ENCODE peak calls at places on chromosomes 3 and 15, in seven cellular contexts. P is upper lobe of right lung, E is endodermal cell, X is colonic mucosa, Z is heart left ventricle, M is mammary epithelial cell, V is esophagus muscularis mucosa. D is an unnamed sample. For H3K4me1, the result is how much of the 10 kb centered on the place peaks cover.

GRCh38 chr3:195888311-195888761 is 20.0 kb downstream of the TNK2 start:
- DNase-seq in P (no peak), E (no peak), X (no peak), Z (no peak), M (no peak), V (no peak), D (no peak)

GRCh38 chr3:113330742-113331141 is 110.6 kb downstream of the CFAP44 start:
- DNase-seq in P (no peak), E (no peak), X (no peak), Z (no peak), M (no peak), V (no peak), D (no peak)

GRCh38 chr15:59609730-59610712 is 1.6 kb upstream of the GCNT3 start:
- DNase-seq in P (no peak), E (no peak), X (no peak), Z (no peak), M (no peak), V (no peak), D (no peak)

GRCh38 chr3:170808041-170808440 is 62.0 kb downstream of the RPL22L1 start:
- DNase-seq in P (no peak), E (no peak), X (no peak), Z (no peak), M (no peak), V (no peak), D (no peak)

GRCh38 chr3:117184574-117184973 is 475.0 kb downstream of the TUSC7 start:
- DNase-seq in P (no peak), E (no peak), X (no peak), Z (no peak), M (no peak), V (no peak), D (no peak)

GRCh38 chr15:99712415-99712814 is 20.8 kb downstream of the LYSMD4 start:
- DNase-seq in P (no peak), E (peak), X (no peak), Z (no peak), M (no peak), V (no peak), D (no peak)

GRCh38 chr3:102237838-102238237 is 197.0 kb upstream of the ZPLD1 start:
- DNase-seq in P (no peak), E (no peak), X (no peak), Z (no peak), M (no peak), V (no peak), D (no peak)

GRCh38 chr15:87135109-87135508 is 1055.4 kb downstream of the AGBL1 start:
- DNase-seq in P (no peak), E (no peak), X (no peak), Z (no peak), M (no peak), V (no peak), D (no peak)

GRCh38 chr15:92123848-92124631 is 269.6 kb upstream of the ST8SIA2 start:
- DNase-seq in P (no peak), E (peak), X (no peak), Z (no peak), M (no peak), V (no peak), D (no peak)

GRCh38 chr3:13301295-13301987 is 118.7 kb downstream of the NUP210 start:
- DNase-seq in P (no peak), E (peak), X (no peak), Z (no peak), M (peak), V (no peak), D (no peak)

GRCh38 chr3:150348500-150348899 is 59.6 kb upstream of the TSC22D2 start:
- DNase-seq in P (no peak), E (no peak), X (no peak), Z (no peak), M (peak), V (no peak), D (no peak)

GRCh38 chr15:85837011-85837433 is 42.3 kb upstream of the KLHL25 start:
- DNase-seq in P (no peak), E (peak), X (peak), Z (no peak), M (peak), V (no peak), D (no peak)

GRCh38 chr3:151476344-151477018 is 15.6 kb upstream of the IGSF10 start:
- DNase-seq in P (no peak), E (peak), X (no peak), Z (no peak), M (no peak), V (no peak), D (no peak)

GRCh38 chr15:57375827-57376694 is at the start of gene CGNL1:
- DNase-seq in P (peak), E (peak), X (peak), Z (peak), M (no peak), V (no peak), D (peak)

DNA sequence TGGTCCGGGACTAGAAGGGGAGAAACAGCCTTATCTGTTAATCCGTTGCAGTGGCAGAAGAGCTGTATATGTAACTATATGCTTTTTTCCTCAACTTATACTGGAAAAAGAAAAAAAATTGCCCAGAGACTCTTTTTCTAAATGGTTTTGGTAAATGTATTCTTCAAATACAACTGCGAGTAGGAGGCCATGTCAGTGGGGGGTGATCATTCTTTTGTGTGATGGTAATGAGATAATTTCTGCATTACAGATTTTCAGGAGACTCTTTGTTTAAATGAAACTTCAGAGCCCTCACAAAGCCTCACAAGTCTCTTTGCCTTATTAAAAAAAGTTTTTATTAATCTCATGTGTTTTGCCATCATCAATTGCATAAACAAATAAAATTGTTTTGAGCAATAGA is 116.5 kb downstream of the FNDC3B start:
- DNase-seq in P (no peak), E (no peak), X (no peak), Z (no peak), M (no peak), V (no peak), D (no peak)
- H3K4me3 ChIP-seq in P (no peak), E (no peak), X (no peak), Z (no peak), M (no peak), V (no peak), D (no peak)

GRCh38 chr3:128489860-128490649 is 2.9 kb downstream of the GATA2 start:
- DNase-seq in P (peak), E (peak), X (peak), Z (peak), M (peak), V (no peak), D (peak)
- H3K4me1 ChIP-seq in P (under half), E (under half), X (under half), Z (under half), M (under half), V (half or more), D (under half)

GRCh38 chr3:32077260-32078084 is 28.9 kb upstream of the GPD1L start:
- DNase-seq in P (no peak), E (no peak), X (peak), Z (no peak), M (no peak), V (no peak), D (no peak)
- H3K4me3 ChIP-seq in P (no peak), E (no peak), X (peak), Z (no peak), M (no peak), V (no peak), D (no peak)

GRCh38 chr3:15110201-15110600 is 11.3 kb upstream of the RBSN start:
- DNase-seq in P (no peak), E (no peak), X (no peak), Z (no peak), M (no peak), V (no peak), D (no peak)

GRCh38 chr3:15114466-15115358 is 15.8 kb upstream of the RBSN start:
- DNase-seq in P (no peak), E (no peak), X (no peak), Z (no peak), M (no peak), V (no peak), D (no peak)

GRCh38 chr3:15116032-15116653 is 17.2 kb upstream of the RBSN start:
- DNase-seq in P (no peak), E (no peak), X (no peak), Z (no peak), M (no peak), V (no peak), D (no peak)

GRCh38 chr3:15113884-15114283 is 14.9 kb upstream of the RBSN start:
- DNase-seq in P (no peak), E (no peak), X (no peak), Z (no peak), M (no peak), V (no peak), D (no peak)

DNA sequence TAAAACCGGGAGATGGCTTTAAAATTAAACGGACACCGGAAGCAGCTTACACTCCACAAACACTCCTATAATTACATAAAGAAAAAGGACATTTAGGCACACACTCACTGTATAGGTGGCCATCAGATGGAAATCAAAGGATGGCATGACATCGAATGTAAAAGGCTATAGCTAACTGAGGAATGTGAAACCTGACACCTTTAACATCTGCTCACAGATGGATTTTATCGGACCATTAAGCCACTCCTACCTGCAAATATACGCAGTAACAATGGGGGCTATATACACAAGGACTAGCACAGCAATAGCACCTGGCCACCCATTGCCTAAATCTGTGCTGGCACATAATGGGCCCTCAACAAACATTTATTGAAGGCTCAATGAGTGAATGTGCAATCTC is 14.5 kb upstream of the RBSN start:
- DNase-seq in P (no peak), E (no peak), X (no peak), Z (no peak), M (no peak), V (no peak), D (no peak)
- H3K4me1 ChIP-seq in P (under half), E (under half), X (under half), Z (under half), M (under half), V (under half), D (under half)

D was measured in ovary.